ENCODE peak calls at places on chromosomes 16 and 17, in seven cellular contexts. H is RWPE1, Q is fibroblast of mammary gland, Y is astrocyte of the spinal cord, F is cardiac fibroblast, M is endothelial cell, D is HFFc6. A is an unnamed sample.

GRCh38 chr16:66926171-66926570 is 836 bp upstream of the RRAD start:
- DNase-seq in H (no peak), Q (no peak), Y (no peak), F (no peak), M (no peak), D (no peak), A (no peak)

GRCh38 chr17:31413871-31414589 is 22.6 kb downstream of the RAB11FIP4 start:
- DNase-seq in H (peak), Q (peak), Y (no peak), F (peak), M (no peak), D (peak), A (peak)

GRCh38 chr17:38572665-38573365 is 32.9 kb downstream of the SRCIN1 start:
- DNase-seq in H (no peak), Q (no peak), Y (no peak), F (no peak), M (peak), D (no peak), A (no peak)

GRCh38 chr16:17617021-17617420 is 146.3 kb upstream of the XYLT1 start:
- DNase-seq in H (no peak), Q (no peak), Y (no peak), F (no peak), M (no peak), D (no peak), A (no peak)

GRCh38 chr16:76816475-76816874 is 374.5 kb upstream of the MON1B start:
- DNase-seq in H (no peak), Q (no peak), Y (no peak), F (no peak), M (no peak), D (no peak), A (no peak)

GRCh38 chr17:2828396-2829038 is 32.3 kb downstream of the RAP1GAP2 start:
- DNase-seq in H (peak), Q (peak), Y (peak), F (peak), M (peak), D (peak), A (peak)

GRCh38 chr16:4870138-4870671 is 22.9 kb downstream of the UBN1 start:
- DNase-seq in H (no peak), Q (no peak), Y (no peak), F (no peak), M (no peak), D (no peak), A (no peak)

GRCh38 chr17:76736349-76737081 is 616 bp downstream of the SRSF2 start:
- DNase-seq in H (peak), Q (peak), Y (peak), F (peak), M (peak), D (peak), A (peak)

GRCh38 chr17:44230139-44230695 is 10.7 kb upstream of the UBTF start:
- DNase-seq in H (no peak), Q (no peak), Y (no peak), F (no peak), M (no peak), D (no peak), A (no peak)

GRCh38 chr17:39196820-39197331 is 593 bp downstream of the CACNB1 start:
- DNase-seq in H (peak), Q (no peak), Y (no peak), F (no peak), M (no peak), D (peak), A (no peak)

GRCh38 chr17:19391432-19391831 is 4.4 kb upstream of the MFAP4 start:
- DNase-seq in H (no peak), Q (no peak), Y (no peak), F (no peak), M (no peak), D (no peak), A (no peak)

GRCh38 chr17:3475812-3476686 is at the start of gene ASPA:
- DNase-seq in H (no peak), Q (peak), Y (no peak), F (peak), M (no peak), D (no peak), A (peak)

GRCh38 chr16:55703003-55704001 is 47.5 kb downstream of the SLC6A2 start:
- DNase-seq in H (peak), Q (peak), Y (peak), F (peak), M (peak), D (peak), A (peak)

GRCh38 chr17:80660527-80661198 is 116.0 kb downstream of the RPTOR start:
- DNase-seq in H (no peak), Q (no peak), Y (no peak), F (no peak), M (no peak), D (no peak), A (no peak)

GRCh38 chr16:74760007-74760767 is 14.4 kb downstream of the FA2H start:
- DNase-seq in H (no peak), Q (peak), Y (no peak), F (no peak), M (no peak), D (peak), A (no peak)

GRCh38 chr17:49031965-49032928 is 35.1 kb downstream of the IGF2BP1 start:
- DNase-seq in H (peak), Q (peak), Y (peak), F (peak), M (peak), D (peak), A (peak)

GRCh38 chr17:76535788-76536510 is 1.6 kb downstream of the CYGB start:
- DNase-seq in H (no peak), Q (no peak), Y (no peak), F (no peak), M (no peak), D (no peak), A (no peak)

GRCh38 chr17:44385287-44386181 is 3.9 kb downstream of the ITGA2B start:
- DNase-seq in H (peak), Q (peak), Y (peak), F (peak), M (peak), D (peak), A (peak)

GRCh38 chr16:66830422-66831404 is at the start of gene NAE1:
- DNase-seq in H (peak), Q (peak), Y (peak), F (peak), M (peak), D (peak), A (peak)

DNA sequence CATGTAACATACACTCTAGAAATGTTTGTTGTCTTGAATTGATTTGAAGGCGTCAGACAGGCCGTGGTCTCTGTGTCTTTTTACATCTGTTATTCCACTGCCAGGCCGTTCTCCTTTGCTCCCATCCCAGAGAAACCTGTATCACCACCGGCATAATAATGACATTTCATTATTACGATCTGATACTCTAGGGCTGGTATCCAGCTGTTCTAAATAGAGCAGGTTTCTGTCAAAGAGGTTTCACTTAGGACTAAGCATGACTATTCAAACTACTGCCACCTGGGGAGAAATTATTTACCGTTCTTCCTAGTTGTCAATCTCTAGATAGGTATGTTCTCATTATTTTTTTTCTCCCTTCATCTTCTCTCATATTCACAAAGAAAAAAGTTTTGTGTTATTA is 1016.2 kb upstream of the EEF2KMT start:
- DNase-seq in H (no peak), Q (no peak), Y (no peak), F (no peak), M (no peak), D (no peak), A (no peak)
- TF ChIP-seq CTCF in H (no peak), Q (no peak), Y (no peak), F (no peak), M (no peak), D (no peak), A (no peak)

DNA sequence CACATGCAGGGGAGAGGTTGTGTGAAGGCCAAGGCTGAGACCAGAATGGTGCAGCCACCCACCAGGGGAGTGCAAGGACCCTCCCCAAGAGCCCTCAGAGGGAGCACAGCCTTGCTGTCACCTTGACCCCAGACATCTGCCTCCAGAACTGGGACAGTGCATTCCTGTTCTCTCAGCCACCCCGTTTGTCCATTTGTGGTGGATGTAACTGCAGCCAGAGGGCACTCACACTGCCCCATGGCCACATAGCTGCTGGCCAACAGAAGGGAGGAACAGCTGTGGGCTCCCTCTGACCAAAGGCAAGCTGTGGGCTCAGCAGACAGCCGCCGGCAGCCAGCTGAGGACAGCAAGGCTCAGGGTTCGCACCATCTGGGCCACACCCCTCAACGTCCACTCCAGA is 49.8 kb upstream of the KLHDC4 start:
- DNase-seq in H (no peak), Q (no peak), Y (no peak), F (no peak), M (no peak), D (no peak), A (no peak)
- TF ChIP-seq CTCF in H (no peak), Q (no peak), Y (no peak), F (no peak), M (no peak), D (peak), A (no peak)

GRCh38 chr17:57422574-57423164 is 166.3 kb downstream of the MSI2 start:
- DNase-seq in H (peak), Q (peak), Y (peak), F (peak), M (no peak), D (peak), A (peak)
- TF ChIP-seq CTCF in H (no peak), Q (no peak), Y (no peak), F (no peak), M (no peak), D (no peak), A (no peak)

DNA sequence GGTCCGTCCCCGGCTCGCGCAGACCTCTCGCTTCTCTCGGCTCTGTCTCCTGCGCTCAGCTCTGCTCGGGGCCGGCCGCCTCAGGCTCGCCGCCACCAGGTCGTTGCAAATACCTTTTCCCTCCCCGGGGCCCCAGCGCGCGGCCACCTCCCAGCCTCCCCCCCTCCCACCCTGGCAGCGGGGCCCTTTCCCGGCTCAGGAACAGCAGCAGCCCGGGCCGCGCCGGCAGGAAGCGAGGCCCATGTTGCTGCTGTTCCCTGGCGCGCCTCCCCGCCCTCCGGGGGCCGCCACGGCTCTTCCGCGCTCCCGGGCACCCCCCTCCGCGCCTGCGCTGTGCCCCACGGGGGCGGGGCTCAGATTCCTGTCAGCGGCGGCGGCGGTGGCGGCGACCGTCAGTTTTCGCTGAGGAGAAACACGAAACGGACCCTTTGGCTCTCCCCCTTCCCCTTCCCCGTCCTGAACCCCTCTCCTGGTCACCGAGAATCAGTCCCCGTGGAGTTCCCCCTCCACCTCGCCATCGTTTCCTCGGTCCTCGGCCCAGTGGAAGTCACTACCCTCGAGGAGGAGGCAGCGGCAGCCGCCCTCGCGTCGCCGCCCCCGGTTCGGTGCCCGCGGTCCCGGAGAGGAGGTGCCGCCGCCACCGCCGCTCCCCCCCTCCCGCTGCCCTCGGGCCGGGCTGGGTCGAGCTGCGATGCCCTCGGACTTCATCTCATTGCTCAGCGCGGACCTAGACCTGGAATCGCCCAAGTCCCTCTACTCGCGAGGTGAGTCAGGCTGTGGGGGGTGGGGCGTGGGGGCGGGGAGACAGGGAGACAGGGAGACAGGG is at the start of gene NFAT5:
- DNase-seq in H (peak), Q (peak), Y (peak), F (peak), M (peak), D (peak), A (peak)
- TF ChIP-seq CTCF in H (no peak), Q (no peak), Y (no peak), F (no peak), M (no peak), D (peak), A (no peak)

DNA sequence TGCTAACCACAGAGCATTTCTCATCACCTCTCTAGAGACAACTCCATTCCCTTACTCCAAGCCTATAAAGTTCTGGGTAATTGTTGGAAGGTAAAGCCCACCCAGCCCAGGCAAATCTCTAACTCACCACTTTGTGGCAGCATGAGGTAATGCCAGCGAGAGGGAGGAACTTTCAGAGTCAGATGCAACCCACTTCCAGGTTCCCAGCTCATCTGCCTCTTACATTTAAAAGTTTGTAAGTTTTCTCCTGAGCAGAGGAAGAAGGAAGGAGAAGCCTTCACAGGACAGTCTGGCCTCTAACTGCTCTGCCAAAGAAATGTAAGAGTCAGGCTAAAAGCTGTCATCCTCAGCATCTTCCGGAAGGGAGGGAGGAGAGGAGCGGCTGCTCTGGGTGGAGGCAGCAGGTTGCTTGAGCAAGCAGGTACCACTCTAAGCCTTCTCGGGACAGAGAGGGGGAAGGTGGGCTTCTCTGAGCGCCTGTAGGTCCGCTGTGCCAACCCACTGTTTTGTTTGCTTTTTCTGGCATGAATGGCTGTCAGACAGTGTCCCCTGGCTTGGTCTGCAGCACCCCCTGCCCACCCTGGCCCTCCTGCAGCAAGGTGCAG is 1.0 kb downstream of the ZNF319 start:
- DNase-seq in H (no peak), Q (peak), Y (peak), F (no peak), M (no peak), D (no peak), A (peak)
- TF ChIP-seq CTCF in H (no peak), Q (no peak), Y (no peak), F (peak), M (no peak), D (no peak), A (no peak)

GRCh38 chr16:78249056-78249455 is 149.6 kb downstream of the WWOX start:
- DNase-seq in H (no peak), Q (no peak), Y (no peak), F (no peak), M (peak), D (no peak), A (no peak)
- TF ChIP-seq CTCF in H (no peak), Q (no peak), Y (no peak), F (no peak), M (no peak), D (no peak), A (no peak)

GRCh38 chr16:11356573-11357331 is 11.5 kb downstream of the RMI2 start:
- DNase-seq in H (no peak), Q (peak), Y (peak), F (peak), M (peak), D (peak), A (peak)

GRCh38 chr16:11353158-11353557 is 7.9 kb downstream of the RMI2 start:
- DNase-seq in H (no peak), Q (no peak), Y (no peak), F (no peak), M (no peak), D (no peak), A (no peak)

GRCh38 chr16:11354407-11354732 is 9.1 kb downstream of the RMI2 start:
- DNase-seq in H (no peak), Q (no peak), Y (no peak), F (no peak), M (no peak), D (no peak), A (no peak)

GRCh38 chr16:11355862-11356261 is 10.6 kb downstream of the RMI2 start:
- DNase-seq in H (no peak), Q (no peak), Y (no peak), F (no peak), M (no peak), D (no peak), A (no peak)

DNA sequence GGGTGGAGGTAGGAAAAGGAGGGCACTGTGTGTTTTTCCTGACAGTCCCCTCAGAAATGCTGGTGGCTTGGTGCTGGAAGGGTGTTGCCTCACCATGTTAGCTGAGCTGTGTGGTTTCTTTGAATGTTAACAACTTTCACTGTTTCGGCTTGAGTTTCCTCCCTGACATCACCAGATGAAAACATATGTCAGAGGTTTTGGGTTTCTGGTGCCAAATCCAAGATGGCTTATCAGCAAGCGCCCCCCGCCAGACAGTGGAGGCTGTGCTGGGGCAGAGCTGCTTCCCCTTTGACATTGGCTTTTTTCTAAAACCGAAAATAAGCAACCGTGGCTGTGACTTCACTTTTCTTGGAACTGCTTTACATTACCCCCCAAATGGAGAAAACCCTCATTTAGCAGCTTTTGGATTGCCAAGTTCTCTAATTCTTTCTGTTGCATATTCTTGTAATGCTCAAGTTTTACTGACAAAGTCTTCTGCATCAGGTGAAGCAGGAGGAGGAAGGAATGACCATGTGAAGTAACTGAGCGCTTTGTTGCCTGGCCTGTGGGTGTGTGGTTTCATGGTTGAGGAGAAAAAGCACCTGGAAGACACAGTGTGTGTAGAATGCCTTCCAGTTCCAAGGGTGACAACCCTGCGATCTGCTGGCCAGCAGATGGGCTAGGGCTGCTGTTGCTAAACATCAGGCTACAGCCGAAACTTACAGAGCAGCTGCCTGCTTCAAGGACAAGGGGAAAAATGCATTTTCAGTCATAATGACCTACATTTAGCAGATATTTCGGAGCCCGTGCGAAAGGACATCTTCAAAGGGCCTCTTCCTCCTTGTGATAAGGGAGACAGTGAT is 9.7 kb downstream of the RMI2 start:
- DNase-seq in H (no peak), Q (peak), Y (peak), F (peak), M (no peak), D (no peak), A (no peak)
- TF ChIP-seq CTCF in H (no peak), Q (no peak), Y (no peak), F (no peak), M (no peak), D (no peak), A (no peak)

DNA sequence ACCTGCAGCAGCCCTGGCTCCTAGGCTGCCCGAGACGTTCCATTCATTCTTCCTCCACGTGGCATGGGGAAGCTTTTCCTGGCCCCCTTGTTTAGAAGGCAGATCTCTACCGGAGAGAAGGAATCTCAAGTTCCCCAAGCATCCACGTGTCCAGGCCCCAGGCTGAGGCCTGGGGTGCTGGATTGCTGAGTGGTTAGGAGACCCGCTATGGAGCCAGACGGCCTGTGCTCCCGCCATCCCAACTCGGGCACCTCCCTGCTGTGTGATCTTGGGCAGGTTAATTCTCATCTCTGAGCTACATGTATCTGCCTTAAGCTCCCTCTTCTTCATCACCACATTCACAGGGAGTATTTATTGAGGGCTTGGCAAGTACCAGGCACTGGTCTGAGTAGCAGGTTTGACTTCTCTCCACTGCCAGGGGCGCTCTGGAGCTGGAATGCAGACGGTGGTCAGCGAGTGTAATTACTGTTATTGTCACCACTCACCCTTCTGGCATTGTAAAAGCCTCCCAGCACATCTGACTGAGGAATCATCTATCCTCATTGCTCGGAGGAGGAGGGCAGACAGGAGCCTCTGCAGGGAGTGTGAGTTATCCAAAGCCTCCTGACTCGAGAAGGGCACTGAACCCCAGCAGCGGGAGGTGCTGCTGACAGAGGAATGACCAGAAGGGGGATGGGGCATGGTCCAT is 1.1 kb upstream of the ADGRG1 start:
- DNase-seq in H (no peak), Q (peak), Y (peak), F (peak), M (peak), D (peak), A (peak)
- TF ChIP-seq CTCF in H (no peak), Q (peak), Y (peak), F (peak), M (no peak), D (peak), A (no peak)

DNA sequence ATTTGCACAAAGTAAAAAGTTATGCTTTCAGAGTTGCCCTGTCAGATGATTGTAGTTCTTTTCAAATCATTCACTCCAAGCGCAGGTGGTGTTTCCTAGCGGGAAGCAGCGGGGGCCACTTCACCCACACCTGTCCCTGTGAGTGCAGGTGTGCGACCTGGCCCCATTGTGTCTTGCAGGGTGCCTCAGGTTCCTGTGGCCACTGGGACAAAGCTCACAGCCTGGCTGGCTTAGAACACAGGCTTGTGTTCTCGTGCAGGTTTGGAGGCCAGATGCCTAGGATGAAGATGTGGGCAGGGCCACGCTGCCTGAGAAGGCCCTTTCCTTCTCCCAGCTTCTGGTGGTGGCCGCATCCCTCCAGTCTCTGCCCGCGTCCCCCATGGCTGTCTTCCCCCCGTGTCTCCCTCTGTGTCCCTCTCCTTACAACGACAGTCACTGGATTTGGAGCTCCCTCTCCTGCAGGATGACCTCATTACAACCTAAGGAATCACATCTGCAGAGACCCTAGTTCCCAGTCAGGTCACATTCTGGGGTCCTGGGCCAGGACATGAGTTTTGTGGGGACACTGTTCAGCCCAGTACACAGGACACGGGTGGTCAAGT is 90.5 kb downstream of the NPIPB11 start:
- DNase-seq in H (no peak), Q (no peak), Y (no peak), F (no peak), M (no peak), D (no peak), A (no peak)
- TF ChIP-seq CTCF in H (no peak), Q (no peak), Y (peak), F (no peak), M (no peak), D (peak), A (peak)